ENCODE peak calls at places on chromosomes 12 and 14, in eight cellular contexts. A, L, I, J, Z, H, C and Q are unnamed samples.

GRCh38 chr12:14999421-15000047 is 26.7 kb downstream of the PDE6H start:
- DNase-seq in J (no peak), L (no peak), C (peak), H (no peak), I (no peak), A (no peak), Z (no peak), Q (no peak)

GRCh38 chr12:1660304-1661187 is 30.3 kb upstream of the ADIPOR2 start:
- DNase-seq in L (peak), J (peak), H (peak), I (no peak), C (peak), Z (no peak), A (no peak), Q (no peak)

GRCh38 chr14:53634793-53635192 is 321.8 kb downstream of the BMP4 start:
- DNase-seq in J (no peak), H (no peak), L (no peak), Z (no peak), I (no peak), A (no peak), C (no peak), Q (no peak)

GRCh38 chr14:100549834-100550625 is 37.2 kb downstream of the BEGAIN start:
- DNase-seq in Z (no peak), H (peak), A (no peak), I (no peak), C (no peak), J (no peak), L (no peak), Q (no peak)

GRCh38 chr14:56002876-56003625 is 115.2 kb upstream of the PELI2 start:
- DNase-seq in J (no peak), Z (no peak), A (no peak), L (no peak), I (no peak), C (no peak), H (no peak), Q (no peak)

GRCh38 chr14:87992720-87993484 is at the start of gene GALC:
- DNase-seq in A (peak), J (peak), H (peak), I (peak), C (peak), L (peak), Z (peak), Q (peak)

GRCh38 chr12:21073822-21074460 is 57.1 kb upstream of the SLCO1B1 start:
- DNase-seq in Z (no peak), C (no peak), J (no peak), L (no peak), A (no peak), I (no peak), H (no peak), Q (no peak)

GRCh38 chr14:95375539-95376109 is 55.9 kb upstream of the CLMN start:
- DNase-seq in L (no peak), Z (no peak), C (peak), J (no peak), A (no peak), H (no peak), I (no peak), Q (no peak)

GRCh38 chr14:82112210-82112839 is 578.7 kb upstream of the SEL1L start:
- DNase-seq in J (no peak), A (no peak), H (no peak), Z (no peak), L (no peak), I (no peak), C (no peak), Q (no peak)

GRCh38 chr12:51749201-51749985 is 99.1 kb downstream of the FIGNL2 start:
- DNase-seq in H (no peak), J (no peak), Z (no peak), A (no peak), L (no peak), C (no peak), I (no peak), Q (no peak)

GRCh38 chr12:70049596-70050360 is 193.5 kb upstream of the CNOT2 start:
- DNase-seq in A (no peak), Z (peak), C (no peak), J (no peak), L (peak), H (no peak), I (no peak), Q (no peak)

GRCh38 chr12:110575326-110575725 is 7.8 kb downstream of the PPTC7 start:
- DNase-seq in A (no peak), Z (no peak), I (no peak), H (peak), C (no peak), J (no peak), L (no peak), Q (no peak)

GRCh38 chr14:26841361-26841760 is 243.5 kb upstream of the NOVA1 start:
- DNase-seq in H (peak), I (no peak), Z (no peak), C (no peak), A (no peak), L (no peak), J (peak), Q (no peak)

GRCh38 chr12:15757553-15758255 is 31.5 kb downstream of the EPS8 start:
- DNase-seq in C (no peak), L (peak), H (peak), I (no peak), J (peak), A (peak), Z (no peak), Q (no peak)

GRCh38 chr14:33404964-33405574 is 466.4 kb downstream of the NPAS3 start:
- DNase-seq in H (no peak), I (no peak), C (no peak), J (no peak), Z (no peak), L (no peak), A (no peak), Q (no peak)

GRCh38 chr12:2547273-2548044 is 247.3 kb upstream of the FKBP4 start:
- DNase-seq in C (no peak), H (no peak), I (no peak), A (no peak), Z (no peak), J (no peak), L (no peak), Q (no peak)

GRCh38 chr12:115439008-115439601 is 755.1 kb upstream of the TBX3 start:
- DNase-seq in L (no peak), J (no peak), C (no peak), Z (no peak), I (no peak), H (no peak), A (no peak), Q (no peak)

GRCh38 chr12:115438314-115438713 is 754.3 kb upstream of the TBX3 start:
- DNase-seq in A (no peak), H (no peak), L (no peak), J (no peak), Z (no peak), I (no peak), C (no peak), Q (no peak)

GRCh38 chr12:115430636-115431035 is 746.7 kb upstream of the TBX3 start:
- DNase-seq in I (no peak), A (no peak), C (no peak), H (no peak), J (no peak), L (no peak), Z (no peak), Q (no peak)

GRCh38 chr12:115437061-115437567 is 753.1 kb upstream of the TBX3 start:
- DNase-seq in J (no peak), C (peak), A (no peak), Z (no peak), L (no peak), I (peak), H (peak), Q (no peak)

GRCh38 chr12:115433014-115433634 is 749.1 kb upstream of the TBX3 start:
- DNase-seq in I (no peak), Z (no peak), A (no peak), H (no peak), C (no peak), L (no peak), J (no peak), Q (no peak)
- TF ChIP-seq CTCF in I (no peak), Z (no peak), A (no peak), H (no peak), C (no peak), L (no peak), J (no peak), Q (no peak)

GRCh38 chr12:49909328-49909727 is 5.6 kb upstream of the FAIM2 start:
- DNase-seq in H (no peak), A (no peak), J (no peak), L (no peak), Z (no peak), I (no peak), C (no peak), Q (no peak)
- TF ChIP-seq CTCF in H (no peak), A (no peak), J (no peak), L (no peak), Z (no peak), I (no peak), C (no peak), Q (no peak)

GRCh38 chr14:105431256-105431655 is 11.6 kb downstream of the MTA1 start:
- DNase-seq in A (no peak), H (no peak), L (no peak), I (no peak), Z (no peak), C (no peak), J (no peak), Q (no peak)

GRCh38 chr14:105430535-105430934 is 10.9 kb downstream of the MTA1 start:
- DNase-seq in L (peak), C (peak), I (no peak), H (peak), A (no peak), Z (no peak), J (peak), Q (no peak)

GRCh38 chr14:105432657-105433056 is 13.0 kb downstream of the MTA1 start:
- DNase-seq in L (no peak), C (no peak), I (no peak), H (no peak), A (no peak), Z (no peak), J (no peak), Q (no peak)

GRCh38 chr14:105427893-105428485 is 8.4 kb downstream of the MTA1 start:
- DNase-seq in J (no peak), Z (no peak), A (no peak), I (no peak), H (no peak), C (no peak), L (no peak), Q (no peak)

DNA sequence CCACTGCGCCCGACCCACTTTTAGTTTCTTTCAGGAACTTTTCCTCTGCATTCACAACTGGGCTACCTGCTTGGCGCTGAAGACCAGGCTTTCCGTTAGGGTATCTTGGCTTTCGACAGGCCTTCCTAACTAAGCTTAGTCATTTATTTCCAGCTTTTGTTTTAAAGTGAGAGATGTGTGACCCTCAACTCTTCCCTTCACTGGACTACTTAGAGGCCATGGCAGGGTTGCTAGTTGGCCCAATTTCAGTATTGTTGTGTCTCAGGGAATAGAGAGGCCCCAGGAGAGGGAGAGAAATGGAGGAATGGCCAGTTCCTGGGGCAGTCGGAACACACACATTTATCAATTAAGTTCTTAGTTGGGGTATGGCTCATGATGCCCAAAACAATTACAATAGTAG is 10.4 kb downstream of the MTA1 start:
- DNase-seq in C (no peak), L (no peak), Z (no peak), A (no peak), H (peak), I (no peak), J (no peak), Q (no peak)
- TF ChIP-seq CTCF in C (no peak), L (no peak), Z (no peak), A (no peak), H (no peak), I (no peak), J (no peak), Q (no peak)

GRCh38 chr12:56634837-56635538 is 4.9 kb upstream of the BAZ2A start:
- DNase-seq in H (peak), C (peak), J (peak), Z (peak), L (peak), I (peak), A (peak), Q (peak)
- TF ChIP-seq CTCF in H (peak), C (peak), J (peak), Z (peak), L (peak), I (peak), A (peak), Q (peak)

DNA sequence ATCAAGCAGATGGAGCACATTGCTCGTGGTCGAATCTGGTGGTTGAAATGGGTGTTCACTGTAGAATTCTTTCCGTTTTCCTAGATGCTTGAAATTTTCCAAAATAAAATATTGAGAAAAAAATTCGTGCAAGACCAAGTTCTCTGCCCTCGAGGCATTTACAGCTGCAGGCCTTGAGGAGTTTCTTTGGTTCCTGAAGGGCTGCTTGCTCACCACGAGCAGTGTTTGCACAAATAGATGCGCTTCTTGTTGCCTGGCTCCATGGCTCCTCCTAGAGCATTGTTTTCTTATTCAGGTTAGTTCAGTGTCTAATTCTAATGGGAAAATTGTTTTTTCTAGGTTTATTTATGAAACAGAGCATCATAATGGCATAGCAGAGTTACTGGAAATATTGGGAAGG is 74.5 kb upstream of the DYNC1H1 start:
- DNase-seq in I (no peak), Z (peak), L (no peak), H (peak), A (no peak), C (no peak), J (peak), Q (no peak)
- TF ChIP-seq CTCF in I (no peak), Z (peak), L (no peak), H (no peak), A (peak), C (peak), J (no peak), Q (no peak)

GRCh38 chr14:45664668-45665356 is 411.8 kb upstream of the MIS18BP1 start:
- DNase-seq in H (no peak), C (no peak), A (no peak), I (no peak), L (no peak), Z (peak), J (no peak), Q (no peak)
- TF ChIP-seq CTCF in H (peak), C (no peak), A (peak), I (no peak), L (no peak), Z (peak), J (no peak), Q (no peak)

GRCh38 chr12:100159391-100160104 is 16.9 kb upstream of the BLTP3B start:
- DNase-seq in L (no peak), A (no peak), I (no peak), J (no peak), H (no peak), C (no peak), Z (no peak), Q (no peak)

GRCh38 chr12:100164153-100164704 is 21.6 kb upstream of the BLTP3B start:
- DNase-seq in A (no peak), L (no peak), I (no peak), Z (no peak), C (no peak), H (no peak), J (no peak), Q (no peak)

GRCh38 chr12:100165356-100165755 is 22.7 kb upstream of the BLTP3B start:
- DNase-seq in L (no peak), C (no peak), I (no peak), H (no peak), A (no peak), Z (no peak), J (no peak), Q (no peak)

GRCh38 chr12:100166232-100166631 is 23.6 kb upstream of the BLTP3B start:
- DNase-seq in I (no peak), H (no peak), C (peak), Z (no peak), A (no peak), J (no peak), L (no peak), Q (no peak)

DNA sequence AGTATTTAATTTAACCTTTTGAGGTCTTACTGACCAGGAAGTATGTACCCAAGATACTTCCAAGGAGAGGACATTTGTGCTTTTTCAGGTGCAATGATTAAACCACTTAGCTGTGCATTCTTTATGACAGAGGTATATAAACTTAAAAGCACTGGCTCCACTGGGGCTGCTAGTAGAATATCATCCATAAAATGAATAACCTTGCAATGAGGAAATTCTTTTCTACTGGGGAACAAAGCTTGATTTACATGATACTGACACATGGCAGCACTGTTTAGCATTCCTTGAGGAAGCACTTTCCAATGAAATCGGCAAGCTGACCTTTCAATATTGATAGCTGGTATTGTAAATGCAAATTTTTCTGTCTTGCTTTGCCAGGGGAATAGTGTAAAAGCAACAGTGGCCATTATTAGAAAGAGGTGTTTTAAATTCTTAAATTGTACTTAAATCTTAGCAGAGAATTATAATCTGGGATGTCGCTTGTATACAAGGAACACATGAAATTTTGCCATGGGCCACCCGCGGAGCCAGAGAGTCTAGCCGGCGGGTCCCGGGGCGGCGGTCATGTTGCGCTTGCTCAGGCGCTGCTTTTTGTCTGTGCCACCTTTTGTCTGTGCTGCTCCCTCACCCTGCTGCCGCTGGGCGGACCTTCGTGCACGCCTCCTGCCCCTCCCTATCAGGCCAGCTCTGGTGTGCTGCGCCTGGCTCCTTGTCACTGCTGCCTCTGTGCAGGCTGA is 20.9 kb upstream of the BLTP3B start:
- DNase-seq in H (peak), L (peak), Z (no peak), J (peak), I (peak), C (peak), A (no peak), Q (peak)
- TF ChIP-seq CTCF in H (peak), L (no peak), Z (no peak), J (peak), I (peak), C (peak), A (peak), Q (peak)

DNA sequence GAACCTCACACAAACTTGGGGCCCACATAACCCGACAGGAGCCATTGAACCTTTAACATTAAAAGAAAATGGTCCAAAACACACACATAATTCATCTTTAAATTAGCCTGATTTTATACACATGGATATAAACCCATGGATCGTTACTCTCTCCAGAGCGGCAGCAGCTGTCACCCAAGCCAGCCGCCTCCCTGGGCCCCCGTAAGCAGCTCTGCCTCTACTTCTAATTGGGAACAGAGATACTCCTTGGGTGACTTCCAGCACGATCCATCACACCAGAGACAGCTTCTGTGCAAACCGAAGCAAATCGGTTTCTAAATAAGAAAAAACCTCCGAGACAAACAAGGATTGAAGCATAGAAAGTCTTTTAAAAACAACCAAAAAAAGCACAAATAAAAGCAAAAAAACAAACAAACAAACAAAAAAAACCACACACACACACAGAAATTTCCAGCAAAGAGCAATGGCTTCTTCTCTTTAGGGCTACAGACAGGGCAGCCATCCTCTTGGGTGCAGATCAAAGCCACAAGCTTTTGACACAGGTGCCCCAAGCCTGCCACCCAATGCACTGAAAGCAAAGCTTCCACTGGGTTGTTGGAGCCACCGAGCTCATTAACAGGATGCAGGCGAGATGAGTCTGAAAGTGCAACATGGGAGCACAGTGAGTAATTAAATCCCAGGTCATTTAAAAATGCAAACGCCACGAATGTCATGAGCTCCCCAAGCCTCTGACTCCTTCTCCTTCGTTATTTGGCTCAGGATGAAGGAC is 156.9 kb downstream of the DPF3 start:
- DNase-seq in J (no peak), Z (no peak), A (no peak), I (no peak), L (no peak), H (no peak), C (peak), Q (no peak)
- TF ChIP-seq CTCF in J (no peak), Z (no peak), A (no peak), I (no peak), L (no peak), H (no peak), C (no peak), Q (no peak)

GRCh38 chr14:24310666-24311604 is at the start of gene LTB4R:
- DNase-seq in Z (peak), C (peak), A (no peak), I (peak), H (peak), J (peak), L (no peak), Q (no peak)
- TF ChIP-seq CTCF in Z (peak), C (peak), A (peak), I (peak), H (no peak), J (peak), L (no peak), Q (no peak)